ENCODE peak calls at places on chromosome 15, in ten cellular contexts. V is H1, Z is GM23338, D is colonic mucosa, C is heart right ventricle, N is HCT116, S is psoas muscle, Y is brain microvascular endothelial cell, Q is heart left ventricle, J is mammary epithelial cell. W is an unnamed sample. For H3K36me3, the result is how much of the 10 kb centered on the place peaks cover.

GRCh38 chr15:98395974-98396627 is 252.2 kb upstream of the IGF1R start:
- DNase-seq in Y (no peak), J (no peak), D (no peak), Z (no peak), C (no peak), N (no peak), Q (no peak), V (no peak), S (no peak), W (peak)

GRCh38 chr15:86630946-86631345 is 551.3 kb downstream of the AGBL1 start:
- DNase-seq in Y (no peak), D (no peak), S (no peak), C (no peak), Z (no peak), J (no peak), Q (no peak), N (no peak), V (no peak), W (no peak)

GRCh38 chr15:62301993-62302665 is 137.0 kb upstream of the C2CD4B start:
- DNase-seq in Y (no peak), Z (no peak), C (no peak), V (no peak), N (no peak), S (no peak), Q (no peak), D (no peak), J (no peak), W (no peak)

GRCh38 chr15:33722005-33722672 is 246.2 kb upstream of the CHRM5 start:
- DNase-seq in Q (no peak), N (no peak), D (no peak), Z (no peak), J (peak), V (no peak), S (no peak), C (no peak), Y (peak), W (peak)

GRCh38 chr15:93035953-93036810 is 52.8 kb downstream of the RGMA start:
- DNase-seq in Z (peak), C (no peak), N (peak), J (no peak), S (peak), D (no peak), Q (peak), V (peak), Y (no peak), W (no peak)

GRCh38 chr15:38669160-38669505 is 104.5 kb upstream of the RASGRP1 start:
- DNase-seq in V (no peak), D (no peak), C (no peak), N (no peak), Q (no peak), S (no peak), Y (no peak), Z (no peak), J (no peak), W (no peak)

GRCh38 chr15:67826717-67827560 is 1.6 kb downstream of the SKOR1 start:
- DNase-seq in C (no peak), V (peak), Q (no peak), S (no peak), J (no peak), N (no peak), Z (peak), Y (no peak), D (no peak), W (no peak)

GRCh38 chr15:96130734-96131133 is 199.8 kb upstream of the NR2F2 start:
- DNase-seq in N (no peak), D (no peak), S (no peak), Z (no peak), J (no peak), Y (no peak), Q (no peak), C (no peak), V (no peak), W (no peak)

GRCh38 chr15:51726302-51727073 is 11.0 kb downstream of the LYSMD2 start:
- DNase-seq in C (peak), Y (peak), N (peak), J (peak), Z (peak), V (peak), Q (no peak), S (peak), D (peak), W (peak)

GRCh38 chr15:79192462-79193036 is 90.0 kb upstream of the ANKRD34C start:
- DNase-seq in D (no peak), Q (no peak), Z (no peak), C (no peak), Y (no peak), N (no peak), S (no peak), J (no peak), V (no peak), W (no peak)

GRCh38 chr15:32718082-32718821 is 448 bp downstream of the GREM1 start:
- DNase-seq in Q (peak), N (no peak), D (peak), V (no peak), Z (peak), S (no peak), J (peak), Y (no peak), C (no peak), W (no peak)

GRCh38 chr15:71083349-71083748 is 31.9 kb upstream of the THSD4 start:
- DNase-seq in J (no peak), D (no peak), Y (peak), Q (no peak), S (no peak), N (no peak), C (peak), Z (no peak), V (no peak), W (no peak)

GRCh38 chr15:31311735-31312134 is 14.9 kb upstream of the KLF13 start:
- DNase-seq in V (peak), C (no peak), Z (no peak), Y (no peak), S (no peak), Q (no peak), J (no peak), N (no peak), D (peak), W (no peak)

GRCh38 chr15:36161781-36162212 is 417.6 kb upstream of the CDIN1 start:
- DNase-seq in S (no peak), N (no peak), C (peak), D (no peak), Y (no peak), Q (peak), V (no peak), J (peak), Z (peak), W (no peak)

GRCh38 chr15:25731411-25731810 is 131.7 kb downstream of the ATP10A start:
- DNase-seq in Y (no peak), Q (no peak), C (no peak), V (no peak), Z (no peak), N (no peak), S (no peak), D (no peak), J (no peak), W (no peak)

GRCh38 chr15:85335193-85335939 is 45.0 kb upstream of the AKAP13 start:
- DNase-seq in N (no peak), S (no peak), V (no peak), D (peak), C (no peak), Y (no peak), J (no peak), Q (no peak), Z (peak), W (no peak)

GRCh38 chr15:80736571-80736970 is 41.5 kb downstream of the ABHD17C start:
- DNase-seq in Z (no peak), Q (no peak), V (no peak), D (no peak), N (no peak), C (no peak), S (no peak), Y (no peak), J (no peak), W (no peak)

GRCh38 chr15:70087708-70088352 is 9.9 kb downstream of the TLE3 start:
- DNase-seq in S (no peak), Q (peak), J (no peak), C (no peak), V (no peak), N (no peak), Y (no peak), Z (no peak), D (no peak), W (no peak)

GRCh38 chr15:70376929-70377691 is 279.4 kb upstream of the TLE3 start:
- DNase-seq in C (peak), V (peak), Q (peak), Z (peak), N (no peak), S (peak), D (no peak), Y (peak), J (peak), W (peak)

GRCh38 chr15:64216161-64216560 is 53.3 kb upstream of the PPIB start:
- DNase-seq in J (no peak), S (no peak), Y (no peak), C (no peak), D (no peak), N (no peak), V (no peak), Z (no peak), Q (no peak), W (no peak)

GRCh38 chr15:62896969-62897486 is 145.5 kb upstream of the TPM1 start:
- DNase-seq in C (peak), Q (peak), Z (no peak), S (peak), Y (peak), D (peak), N (peak), J (peak), V (no peak), W (peak)

DNA sequence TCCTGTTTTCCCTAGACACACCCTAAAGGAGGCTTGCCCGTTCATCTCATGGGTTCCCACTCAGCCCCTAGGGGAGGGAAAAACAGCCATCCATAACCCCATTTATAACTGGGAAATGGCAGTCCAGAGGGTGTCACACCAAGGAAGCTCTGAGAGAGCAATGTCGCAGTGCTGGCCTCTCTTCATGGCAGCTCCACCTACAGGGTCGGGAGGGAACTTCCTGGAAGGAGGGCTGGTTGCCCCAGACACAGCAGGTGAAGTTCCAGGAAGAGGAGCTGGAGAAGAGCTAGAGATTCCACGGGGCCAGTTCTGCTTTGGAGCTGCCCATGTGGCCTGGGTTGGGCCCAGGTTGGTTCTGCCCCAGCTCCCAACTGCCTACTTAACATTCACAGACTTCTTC is 22.3 kb upstream of the LINGO1 start:
- DNase-seq in S (no peak), N (peak), J (no peak), Q (peak), V (peak), Y (no peak), Z (peak), C (no peak), D (peak), W (no peak)
- TF ChIP-seq CTCF in S (no peak), N (peak), J (peak), Q (peak), V (peak), Y (peak), Z (peak), C (peak), D (peak), W (peak)

GRCh38 chr15:72197460-72198409 is at the start of gene GRAMD2A:
- DNase-seq in C (no peak), S (peak), N (peak), V (peak), J (peak), Y (no peak), Z (peak), Q (no peak), D (peak), W (no peak)
- H3K36me3 ChIP-seq in C (under half), S (under half), N (under half), V (under half), J (under half), Y (under half), Z (under half), Q (under half), D (under half), W (under half)

GRCh38 chr15:73803806-73804205 is 50.7 kb upstream of the INSYN1 start:
- DNase-seq in D (no peak), Z (no peak), S (no peak), C (no peak), N (no peak), J (no peak), Q (no peak), V (no peak), Y (no peak), W (no peak)

GRCh38 chr15:73797366-73798158 is 44.4 kb upstream of the INSYN1 start:
- DNase-seq in D (no peak), Y (no peak), Q (no peak), Z (no peak), S (no peak), C (no peak), V (no peak), J (no peak), N (no peak), W (no peak)

GRCh38 chr15:73799466-73799865 is 46.3 kb upstream of the INSYN1 start:
- DNase-seq in Z (peak), J (no peak), Y (no peak), S (no peak), V (no peak), D (no peak), Q (no peak), C (no peak), N (no peak), W (no peak)

GRCh38 chr15:73802336-73803105 is 49.4 kb upstream of the INSYN1 start:
- DNase-seq in J (no peak), D (no peak), Z (no peak), S (peak), V (no peak), Y (no peak), N (no peak), Q (no peak), C (peak), W (no peak)

DNA sequence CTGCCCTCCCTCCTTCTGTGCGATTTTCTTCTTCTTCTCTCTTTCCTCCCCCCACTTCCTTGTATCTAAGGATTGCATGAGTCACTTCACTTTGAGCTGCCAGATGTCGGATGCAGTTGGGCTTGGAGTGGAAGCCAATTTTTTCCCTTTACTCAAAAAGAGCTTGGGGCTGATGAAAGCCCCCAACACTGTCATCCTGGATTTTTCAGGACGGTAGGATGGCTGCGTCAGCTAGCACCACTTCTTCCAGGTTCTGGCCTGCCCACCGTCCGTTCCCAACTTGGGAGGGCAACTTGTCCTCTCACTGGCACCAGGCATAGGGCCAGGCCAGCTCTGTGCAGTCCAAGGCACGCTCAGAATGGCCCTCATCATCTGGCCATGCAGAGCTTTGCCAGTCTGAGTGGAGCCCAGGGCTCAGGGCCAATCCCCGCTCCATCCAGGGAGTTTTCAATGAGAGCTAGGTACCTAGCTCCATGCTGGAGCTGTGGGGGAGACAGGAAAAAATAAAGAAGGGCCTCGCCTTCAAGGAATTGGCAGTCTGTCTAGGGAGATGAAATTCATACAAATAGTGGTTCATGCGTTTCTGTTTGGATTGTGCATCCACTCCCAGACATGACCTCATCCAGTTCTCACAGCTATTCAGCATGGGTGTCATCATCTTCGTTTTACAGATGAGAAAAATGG is 47.7 kb upstream of the INSYN1 start:
- DNase-seq in S (peak), J (peak), Y (peak), Q (peak), D (no peak), V (no peak), Z (no peak), N (no peak), C (peak), W (no peak)
- TF ChIP-seq CTCF in S (no peak), J (no peak), Y (no peak), Q (no peak), D (no peak), V (no peak), Z (no peak), N (no peak), C (no peak), W (no peak)

DNA sequence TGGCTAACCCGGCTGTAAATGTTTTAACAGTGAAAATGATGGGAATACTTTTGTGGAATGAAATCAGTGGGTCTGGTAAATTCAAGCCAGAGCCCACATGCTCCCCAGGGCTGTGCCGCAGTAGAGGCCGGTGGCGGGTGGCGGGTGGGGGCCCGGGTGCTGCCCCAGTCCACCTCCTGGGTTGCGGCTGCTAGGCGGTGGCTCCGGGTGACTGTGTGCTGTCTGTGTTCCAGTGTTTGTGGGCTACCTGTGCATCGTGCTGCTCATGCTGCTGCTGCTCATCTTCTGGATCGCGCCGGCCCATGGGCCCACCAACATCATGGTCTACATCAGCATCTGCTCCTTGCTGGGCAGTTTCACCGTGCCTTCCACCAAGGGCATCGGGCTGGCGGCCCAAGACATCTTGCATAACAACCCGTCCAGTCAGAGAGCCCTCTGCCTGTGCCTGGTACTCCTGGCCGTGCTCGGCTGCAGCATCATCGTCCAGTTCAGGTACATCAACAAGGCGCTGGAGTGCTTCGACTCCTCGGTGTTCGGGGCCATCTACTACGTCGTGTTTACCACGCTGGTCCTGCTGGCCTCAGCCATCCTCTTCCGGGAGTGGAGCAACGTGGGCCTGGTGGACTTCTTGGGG is 14.9 kb upstream of the NIPA2 start:
- DNase-seq in C (no peak), S (no peak), J (no peak), V (no peak), Q (no peak), Z (no peak), D (no peak), N (no peak), Y (no peak), W (no peak)
- H3K36me3 ChIP-seq in C (under half), S (half or more), J (under half), V (under half), Q (half or more), Z (under half), D (under half), N (under half), Y (under half), W (under half)

DNA sequence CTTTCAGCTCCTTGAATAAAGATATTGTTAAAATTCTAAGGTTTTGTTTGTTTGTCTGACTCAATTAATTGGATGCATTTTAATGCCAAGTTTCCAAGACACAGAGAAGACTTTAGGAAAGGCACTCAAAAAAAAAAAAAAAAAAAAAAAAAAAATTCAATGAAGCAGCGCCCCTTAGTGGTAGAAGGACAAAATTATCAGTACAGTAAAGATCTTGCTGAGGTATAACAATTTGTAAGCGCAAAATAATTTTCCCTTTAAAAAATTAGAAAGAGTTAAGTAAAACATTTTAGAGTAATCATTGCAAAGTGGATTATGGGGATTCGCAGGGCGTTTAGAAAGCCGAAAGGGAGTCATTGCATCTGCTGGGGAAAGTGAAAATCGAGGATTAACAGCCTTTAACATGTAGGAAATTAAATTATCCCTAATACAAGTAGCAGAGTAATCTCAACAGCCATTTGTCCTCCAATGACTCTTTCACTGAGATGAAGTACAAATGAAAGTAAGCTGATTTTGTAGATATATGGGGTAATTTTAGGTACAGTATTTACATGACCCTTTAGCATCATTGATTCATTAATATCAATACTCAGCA is 5.8 kb upstream of the DIS3L start:
- DNase-seq in V (no peak), D (no peak), C (no peak), S (no peak), Q (no peak), J (peak), Z (peak), Y (no peak), N (no peak), W (no peak)
- TF ChIP-seq CTCF in V (no peak), D (peak), C (peak), S (peak), Q (peak), J (peak), Z (peak), Y (peak), N (peak), W (peak)